ENCODE peak calls at places on chromosomes 12 and 14, in four cellular contexts. One of them, this sample, is unnamed.

GRCh38 chr12:101925352-101925751 is 48.0 kb downstream of the DRAM1 start:
- DNase-seq in NCI-H1417: no peak
- DNase-seq in stomach: peak; percentile 39
- DNase-seq in GM10248: no peak
- DNase-seq in this sample: no peak

GRCh38 chr12:58314610-58315009 is 373.2 kb downstream of the ATP23 start:
- DNase-seq in NCI-H1417: no peak
- DNase-seq in stomach: no peak
- DNase-seq in GM10248: no peak
- DNase-seq in this sample: no peak

GRCh38 chr14:94213021-94213420 is 38.9 kb downstream of the PPP4R4 start:
- DNase-seq in NCI-H1417: no peak
- DNase-seq in stomach: no peak
- DNase-seq in GM10248: no peak
- DNase-seq in this sample: no peak

GRCh38 chr12:126084480-126084879 is 1019.2 kb downstream of the AACS start:
- DNase-seq in NCI-H1417: no peak
- DNase-seq in stomach: no peak
- DNase-seq in GM10248: no peak
- DNase-seq in this sample: no peak

GRCh38 chr14:73764881-73765280 is 50.7 kb upstream of the PNMA1 start:
- DNase-seq in NCI-H1417: no peak
- DNase-seq in stomach: peak; percentile 83
- DNase-seq in GM10248: no peak
- DNase-seq in this sample: no peak

GRCh38 chr14:99231850-99232401 is 40.1 kb downstream of the BCL11B start:
- DNase-seq in NCI-H1417: no peak
- DNase-seq in stomach: no peak
- DNase-seq in GM10248: no peak
- DNase-seq in this sample: no peak

GRCh38 chr12:75660805-75661404 is 149.5 kb upstream of the KRR1 start:
- DNase-seq in NCI-H1417: no peak
- DNase-seq in stomach: no peak
- DNase-seq in GM10248: no peak
- DNase-seq in this sample: no peak

GRCh38 chr12:90366286-90366685 is 588.7 kb downstream of the CCER1 start:
- DNase-seq in NCI-H1417: no peak
- DNase-seq in stomach: no peak
- DNase-seq in GM10248: no peak
- DNase-seq in this sample: no peak

GRCh38 chr12:89461649-89462612 is 62.7 kb downstream of the GALNT4 start:
- DNase-seq in NCI-H1417: peak; percentile 14
- DNase-seq in stomach: no peak
- DNase-seq in GM10248: peak; percentile 38
- DNase-seq in this sample: peak; percentile 5

GRCh38 chr12:73598626-73599025 is 939.0 kb upstream of the ATXN7L3B start:
- DNase-seq in NCI-H1417: no peak
- DNase-seq in stomach: no peak
- DNase-seq in GM10248: no peak
- DNase-seq in this sample: no peak

This sample was measured in DMS 273 treated with DMSO at 0.1 percent for 48 hours.